ENCODE peak calls at places on chromosome 16, in seven cellular contexts. One of them, this sample, is unnamed.
A peak's percentile ranks its signal among the peaks of the same experiment; 100 is the strongest.

GRCh38 chr16:11534262-11534661 is 52.5 kb downstream of the LITAF start:
- DNase-seq in colonic mucosa: no peak
- DNase-seq in AG04450: no peak
- DNase-seq in tibial artery: no peak
- DNase-seq in dorsolateral prefrontal cortex: no peak
- DNase-seq in CD8-positive, alpha-beta T cell: no peak
- DNase-seq in OCI-LY7: no peak
- DNase-seq in this sample: no peak

GRCh38 chr16:19291459-19291858 is 5.9 kb downstream of the CLEC19A start:
- DNase-seq in dorsolateral prefrontal cortex: no peak
- DNase-seq in tibial artery: no peak
- DNase-seq in CD8-positive, alpha-beta T cell: no peak
- DNase-seq in colonic mucosa: no peak
- DNase-seq in AG04450: no peak
- DNase-seq in OCI-LY7: no peak
- DNase-seq in this sample: no peak

GRCh38 chr16:65875362-65876199 is 490.9 kb upstream of the CDH5 start:
- DNase-seq in tibial artery: no peak
- DNase-seq in dorsolateral prefrontal cortex: no peak
- DNase-seq in OCI-LY7: no peak
- DNase-seq in AG04450: no peak
- DNase-seq in colonic mucosa: no peak
- DNase-seq in CD8-positive, alpha-beta T cell: no peak
- DNase-seq in this sample: no peak

GRCh38 chr16:85202631-85203461 is 90.6 kb upstream of the CIBAR2 start:
- DNase-seq in CD8-positive, alpha-beta T cell: no peak
- DNase-seq in tibial artery: peak; percentile 96
- DNase-seq in AG04450: peak; percentile 94
- DNase-seq in OCI-LY7: no peak
- DNase-seq in dorsolateral prefrontal cortex: no peak
- DNase-seq in colonic mucosa: peak; percentile 53
- DNase-seq in this sample: no peak

GRCh38 chr16:9047689-9048301 is 43.6 kb upstream of the HAPSTR1 start:
- DNase-seq in AG04450: peak; percentile 98
- DNase-seq in colonic mucosa: peak; percentile 80
- DNase-seq in CD8-positive, alpha-beta T cell: peak; percentile 21
- DNase-seq in dorsolateral prefrontal cortex: no peak
- DNase-seq in OCI-LY7: no peak
- DNase-seq in tibial artery: peak; percentile 97
- DNase-seq in this sample: no peak

GRCh38 chr16:74954763-74955162 is 30.2 kb downstream of the WDR59 start:
- DNase-seq in colonic mucosa: no peak
- DNase-seq in OCI-LY7: no peak
- DNase-seq in AG04450: no peak
- DNase-seq in CD8-positive, alpha-beta T cell: no peak
- DNase-seq in tibial artery: no peak
- DNase-seq in dorsolateral prefrontal cortex: no peak
- DNase-seq in this sample: no peak

GRCh38 chr16:65538945-65539344 is 417.1 kb upstream of the CDH11 start:
- DNase-seq in CD8-positive, alpha-beta T cell: no peak
- DNase-seq in OCI-LY7: no peak
- DNase-seq in dorsolateral prefrontal cortex: no peak
- DNase-seq in AG04450: no peak
- DNase-seq in tibial artery: no peak
- DNase-seq in colonic mucosa: no peak
- DNase-seq in this sample: no peak

GRCh38 chr16:54121084-54121483 is 165.5 kb downstream of the IRX3 start:
- DNase-seq in colonic mucosa: no peak
- DNase-seq in dorsolateral prefrontal cortex: no peak
- DNase-seq in AG04450: no peak
- DNase-seq in tibial artery: no peak
- DNase-seq in CD8-positive, alpha-beta T cell: no peak
- DNase-seq in OCI-LY7: no peak
- DNase-seq in this sample: no peak

GRCh38 chr16:2983706-2984136 is 3.5 kb upstream of the PKMYT1 start:
- DNase-seq in AG04450: peak; percentile 7
- DNase-seq in OCI-LY7: peak; percentile 76
- DNase-seq in CD8-positive, alpha-beta T cell: peak; percentile 65
- DNase-seq in tibial artery: peak; percentile 90
- DNase-seq in dorsolateral prefrontal cortex: peak; percentile 72
- DNase-seq in colonic mucosa: peak; percentile 89
- DNase-seq in this sample: peak; percentile 28

GRCh38 chr16:3121843-3122467 is 9.6 kb downstream of the ZNF205 start:
- DNase-seq in CD8-positive, alpha-beta T cell: no peak
- DNase-seq in AG04450: no peak
- DNase-seq in tibial artery: no peak
- DNase-seq in dorsolateral prefrontal cortex: no peak
- DNase-seq in colonic mucosa: no peak
- DNase-seq in OCI-LY7: no peak
- DNase-seq in this sample: no peak

GRCh38 chr16:718389-718788 is 2.6 kb upstream of the ANTKMT start:
- DNase-seq in AG04450: no peak
- DNase-seq in tibial artery: no peak
- DNase-seq in CD8-positive, alpha-beta T cell: no peak
- DNase-seq in colonic mucosa: no peak
- DNase-seq in OCI-LY7: no peak
- DNase-seq in dorsolateral prefrontal cortex: no peak
- DNase-seq in this sample: no peak

GRCh38 chr16:718922-719321 is 2.0 kb upstream of the ANTKMT start:
- DNase-seq in OCI-LY7: no peak
- DNase-seq in CD8-positive, alpha-beta T cell: no peak
- DNase-seq in AG04450: no peak
- DNase-seq in dorsolateral prefrontal cortex: no peak
- DNase-seq in tibial artery: no peak
- DNase-seq in colonic mucosa: peak; percentile 74
- DNase-seq in this sample: no peak

GRCh38 chr16:716768-717325 is 1.9 kb downstream of the METRN start:
- DNase-seq in OCI-LY7: no peak
- DNase-seq in tibial artery: no peak
- DNase-seq in colonic mucosa: no peak
- DNase-seq in CD8-positive, alpha-beta T cell: no peak
- DNase-seq in AG04450: no peak
- DNase-seq in dorsolateral prefrontal cortex: no peak
- DNase-seq in this sample: no peak

GRCh38 chr16:716250-716607 is 1.3 kb downstream of the METRN start:
- DNase-seq in CD8-positive, alpha-beta T cell: no peak
- DNase-seq in dorsolateral prefrontal cortex: peak; percentile 84
- DNase-seq in colonic mucosa: no peak
- DNase-seq in OCI-LY7: no peak
- DNase-seq in tibial artery: no peak
- DNase-seq in AG04450: no peak
- DNase-seq in this sample: no peak

DNA sequence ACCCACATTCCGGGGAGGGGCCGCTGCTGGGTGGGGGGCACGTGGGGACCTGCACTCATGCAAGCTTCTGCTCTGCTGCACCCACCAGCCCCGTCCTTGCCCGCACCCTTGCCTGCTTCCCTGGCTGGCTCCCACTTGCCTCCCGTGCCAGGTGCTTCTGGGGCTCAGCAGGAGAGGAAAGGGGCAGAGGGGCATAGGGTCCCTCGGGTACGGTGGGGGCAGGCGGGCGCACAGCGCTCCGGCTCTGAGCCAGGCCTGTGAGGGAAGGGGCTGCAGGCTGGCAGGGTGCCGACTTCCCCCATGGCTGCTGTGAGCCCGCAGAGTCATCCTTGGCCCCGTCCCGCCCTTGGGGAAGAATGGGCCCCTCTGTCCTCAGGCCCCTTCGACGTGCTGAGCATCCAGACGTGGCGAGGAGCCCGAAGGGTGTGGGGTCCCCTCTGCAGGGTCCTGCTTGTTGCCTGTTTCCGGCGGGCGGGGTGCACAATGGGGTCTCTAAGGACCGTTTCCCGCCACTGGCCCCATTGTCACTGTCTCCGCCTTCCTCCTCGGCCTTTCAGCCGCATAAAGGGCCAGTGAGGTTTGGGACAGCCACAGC is 2.8 kb downstream of the METRN start:
- DNase-seq in AG04450: no peak
- DNase-seq in OCI-LY7: no peak
- DNase-seq in dorsolateral prefrontal cortex: no peak
- DNase-seq in tibial artery: no peak
- DNase-seq in CD8-positive, alpha-beta T cell: no peak
- DNase-seq in colonic mucosa: no peak
- DNase-seq in this sample: no peak
- H3K27ac ChIP-seq in AG04450: no peak overlapping the region
- H3K27ac ChIP-seq in OCI-LY7: no peak overlapping the region
- H3K27ac ChIP-seq in dorsolateral prefrontal cortex: peak overlapping the region; percentile 90
- H3K27ac ChIP-seq in tibial artery: no peak overlapping the region
- H3K27ac ChIP-seq in CD8-positive, alpha-beta T cell: no peak overlapping the region
- H3K27ac ChIP-seq in colonic mucosa: no peak overlapping the region
- H3K27ac ChIP-seq in this sample: no peak overlapping the region

DNA sequence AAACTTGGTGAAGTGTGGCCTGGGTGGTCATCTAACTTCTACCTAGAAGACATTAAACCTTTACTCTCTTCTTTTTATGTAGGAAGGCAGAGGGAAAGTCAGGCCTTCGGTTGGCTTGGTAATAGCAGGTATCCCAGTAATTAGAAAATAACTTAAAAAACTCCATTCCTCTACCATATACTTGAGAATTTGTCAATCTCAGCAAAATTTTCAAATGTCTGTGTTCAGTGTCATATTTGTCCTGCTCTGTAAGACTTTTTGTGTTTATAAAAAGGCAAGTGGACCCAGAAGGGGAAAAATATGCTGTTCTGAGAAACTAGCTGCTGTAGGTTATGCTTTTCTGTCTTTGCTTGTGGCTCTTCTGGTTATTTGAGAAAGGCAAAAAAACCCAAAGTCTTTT is 5.8 kb downstream of the HMOX2 start:
- DNase-seq in dorsolateral prefrontal cortex: no peak
- DNase-seq in tibial artery: no peak
- DNase-seq in AG04450: no peak
- DNase-seq in CD8-positive, alpha-beta T cell: no peak
- DNase-seq in OCI-LY7: no peak
- DNase-seq in colonic mucosa: no peak
- DNase-seq in this sample: no peak
- H3K27ac ChIP-seq in dorsolateral prefrontal cortex: no peak overlapping the region
- H3K27ac ChIP-seq in tibial artery: no peak overlapping the region
- H3K27ac ChIP-seq in AG04450: no peak overlapping the region
- H3K27ac ChIP-seq in CD8-positive, alpha-beta T cell: peak overlapping the region; percentile 11
- H3K27ac ChIP-seq in OCI-LY7: no peak overlapping the region
- H3K27ac ChIP-seq in colonic mucosa: no peak overlapping the region
- H3K27ac ChIP-seq in this sample: no peak overlapping the region

DNA sequence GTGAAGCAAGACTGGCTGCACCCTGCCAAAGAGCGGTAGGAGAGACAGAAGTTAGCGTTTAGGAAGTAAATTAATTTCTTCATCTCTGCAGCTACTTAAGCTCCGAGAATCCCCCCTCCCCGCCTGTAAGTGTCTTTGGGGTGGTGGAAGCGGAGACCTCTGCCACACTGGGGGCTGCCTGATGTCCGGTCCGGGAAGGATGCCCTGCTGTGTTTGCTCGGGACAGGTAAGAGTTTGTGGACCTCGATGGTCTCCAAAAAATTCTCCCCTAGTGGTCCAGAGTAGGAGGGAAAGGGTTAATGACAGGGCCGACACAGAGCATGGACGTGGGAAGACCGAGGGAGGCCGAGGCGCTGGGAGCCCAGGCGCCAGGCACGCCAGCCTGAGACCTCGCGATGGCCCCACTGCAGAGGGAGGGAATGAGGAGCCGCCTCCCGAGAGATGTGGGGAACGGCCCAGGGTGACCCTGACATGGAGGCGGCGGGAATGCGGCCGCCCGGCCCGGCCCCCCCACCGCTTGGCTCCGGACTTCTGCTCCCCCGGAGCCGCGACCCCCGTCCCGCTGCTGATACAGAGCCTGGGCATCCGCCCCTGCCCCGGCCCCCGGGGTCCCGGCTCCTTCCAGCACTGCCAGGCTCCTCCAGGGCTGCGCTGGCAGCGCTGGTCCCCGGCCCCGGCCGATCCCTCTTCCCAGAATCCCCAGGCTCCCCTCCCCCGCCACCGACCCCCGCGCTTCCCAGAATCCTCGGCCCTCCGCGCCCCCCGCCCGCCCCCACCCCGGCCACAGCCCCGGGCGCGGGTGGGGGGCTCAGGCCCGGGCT is 680 bp downstream of the ZNF629 start:
- DNase-seq in dorsolateral prefrontal cortex: no peak
- DNase-seq in CD8-positive, alpha-beta T cell: no peak
- DNase-seq in OCI-LY7: no peak
- DNase-seq in AG04450: no peak
- DNase-seq in tibial artery: no peak
- DNase-seq in colonic mucosa: peak; percentile 50
- DNase-seq in this sample: no peak
- H3K27ac ChIP-seq in dorsolateral prefrontal cortex: no peak overlapping the region
- H3K27ac ChIP-seq in CD8-positive, alpha-beta T cell: no peak overlapping the region
- H3K27ac ChIP-seq in OCI-LY7: no peak overlapping the region
- H3K27ac ChIP-seq in AG04450: peak overlapping the region; percentile 21
- H3K27ac ChIP-seq in tibial artery: peak overlapping the region; percentile 94
- H3K27ac ChIP-seq in colonic mucosa: peak overlapping the region; percentile 64
- H3K27ac ChIP-seq in this sample: peak overlapping the region; percentile 31

DNA sequence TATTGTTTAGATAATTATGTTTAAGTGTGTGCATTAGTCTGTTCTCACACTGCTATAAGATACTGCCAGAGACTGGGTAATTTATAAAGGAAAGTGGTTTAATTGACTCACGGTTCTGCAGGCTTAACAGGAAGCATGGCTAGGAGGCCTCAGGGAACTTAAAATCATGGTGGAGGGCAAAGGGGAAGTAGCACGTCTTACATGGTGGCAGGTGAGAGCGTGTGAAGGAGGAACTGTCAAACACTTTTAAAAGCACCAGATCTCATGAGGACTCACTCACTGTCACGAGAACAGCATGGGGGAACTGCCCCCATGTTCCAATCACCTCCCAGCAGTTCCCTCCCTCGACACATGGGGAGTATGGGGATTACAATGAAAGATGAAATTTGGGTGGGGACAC is 203.5 kb upstream of the GOT2 start:
- DNase-seq in AG04450: no peak
- DNase-seq in OCI-LY7: peak; percentile 1
- DNase-seq in dorsolateral prefrontal cortex: no peak
- DNase-seq in tibial artery: no peak
- DNase-seq in colonic mucosa: no peak
- DNase-seq in CD8-positive, alpha-beta T cell: no peak
- DNase-seq in this sample: no peak
- H3K27ac ChIP-seq in AG04450: no peak overlapping the region
- H3K27ac ChIP-seq in OCI-LY7: no peak overlapping the region
- H3K27ac ChIP-seq in dorsolateral prefrontal cortex: no peak overlapping the region
- H3K27ac ChIP-seq in tibial artery: no peak overlapping the region
- H3K27ac ChIP-seq in colonic mucosa: no peak overlapping the region
- H3K27ac ChIP-seq in CD8-positive, alpha-beta T cell: no peak overlapping the region
- H3K27ac ChIP-seq in this sample: no peak overlapping the region

GRCh38 chr16:82509636-82510035 is 117.1 kb upstream of the CDH13 start:
- DNase-seq in OCI-LY7: no peak
- DNase-seq in tibial artery: no peak
- DNase-seq in AG04450: no peak
- DNase-seq in CD8-positive, alpha-beta T cell: no peak
- DNase-seq in colonic mucosa: no peak
- DNase-seq in dorsolateral prefrontal cortex: peak; percentile 23
- DNase-seq in this sample: no peak
- H3K27ac ChIP-seq in OCI-LY7: no peak overlapping the region
- H3K27ac ChIP-seq in tibial artery: no peak overlapping the region
- H3K27ac ChIP-seq in AG04450: no peak overlapping the region
- H3K27ac ChIP-seq in CD8-positive, alpha-beta T cell: no peak overlapping the region
- H3K27ac ChIP-seq in colonic mucosa: no peak overlapping the region
- H3K27ac ChIP-seq in dorsolateral prefrontal cortex: peak overlapping the region; percentile 84
- H3K27ac ChIP-seq in this sample: no peak overlapping the region

GRCh38 chr16:89988951-89989350 is 30.3 kb downstream of the DBNDD1 start:
- DNase-seq in colonic mucosa: no peak
- DNase-seq in tibial artery: no peak
- DNase-seq in OCI-LY7: no peak
- DNase-seq in AG04450: no peak
- DNase-seq in CD8-positive, alpha-beta T cell: no peak
- DNase-seq in dorsolateral prefrontal cortex: no peak
- DNase-seq in this sample: no peak
- H3K27ac ChIP-seq in colonic mucosa: no peak overlapping the region
- H3K27ac ChIP-seq in tibial artery: no peak overlapping the region
- H3K27ac ChIP-seq in OCI-LY7: no peak overlapping the region
- H3K27ac ChIP-seq in AG04450: no peak overlapping the region
- H3K27ac ChIP-seq in CD8-positive, alpha-beta T cell: no peak overlapping the region
- H3K27ac ChIP-seq in dorsolateral prefrontal cortex: no peak overlapping the region
- H3K27ac ChIP-seq in this sample: no peak overlapping the region